ENCODE peak calls at places on chromosomes 7 and 10, in nine cellular contexts. M, D, E, C, A, N, T, I and Y are unnamed samples.

GRCh38 chr10:4533626-4534025 is 292.4 kb upstream of the AKR1E2 start:
- DNase-seq in M (no peak), D (no peak), E (no peak), C (no peak), A (no peak), N (no peak), T (no peak), I (no peak), Y (no peak)

GRCh38 chr10:51804861-51805260 is 105.5 kb upstream of the CSTF2T start:
- DNase-seq in M (no peak), D (peak; percentile 11), E (no peak), C (no peak), A (no peak), N (peak; percentile 16), T (no peak), I (no peak), Y (no peak)

GRCh38 chr7:22786290-22786932 is 36.2 kb downstream of the TOMM7 start:
- DNase-seq in M (no peak), D (no peak), E (no peak), C (no peak), A (no peak), N (no peak), T (no peak), I (no peak), Y (no peak)

GRCh38 chr10:34156781-34157425 is 658.2 kb downstream of the PARD3 start:
- DNase-seq in M (no peak), D (peak; percentile 47), E (no peak), C (no peak), A (no peak), N (peak; percentile 37), T (no peak), I (no peak), Y (no peak)

GRCh38 chr7:79454325-79454960 is 976 bp upstream of the MAGI2 start:
- DNase-seq in M (no peak), D (no peak), E (peak; percentile 3), C (no peak), A (no peak), N (peak; percentile 54), T (no peak), I (peak; percentile 41), Y (no peak)

GRCh38 chr7:17598305-17598704 is 299.9 kb downstream of the AHR start:
- DNase-seq in M (no peak), D (no peak), E (no peak), C (no peak), A (no peak), N (no peak), T (no peak), I (no peak), Y (no peak)

GRCh38 chr10:43130756-43131155 is 7.5 kb upstream of the CSGALNACT2 start:
- DNase-seq in M (no peak), D (no peak), E (peak; percentile 0), C (no peak), A (no peak), N (no peak), T (no peak), I (no peak), Y (no peak)

GRCh38 chr7:129550673-129551360 is 48.5 kb downstream of the SMKR1 start:
- DNase-seq in M (no peak), D (peak; percentile 91), E (no peak), C (no peak), A (no peak), N (no peak), T (no peak), I (no peak), Y (no peak)

GRCh38 chr10:7264313-7264741 is 146.5 kb downstream of the SFMBT2 start:
- DNase-seq in M (no peak), D (no peak), E (no peak), C (no peak), A (no peak), N (peak; percentile 58), T (no peak), I (no peak), Y (no peak)

GRCh38 chr7:26937306-26937705 is 72.9 kb upstream of the SKAP2 start:
- DNase-seq in M (no peak), D (peak; percentile 42), E (no peak), C (no peak), A (no peak), N (no peak), T (no peak), I (no peak), Y (no peak)

GRCh38 chr7:84497873-84498272 is 303.3 kb upstream of the SEMA3A start:
- DNase-seq in M (no peak), D (no peak), E (no peak), C (no peak), A (no peak), N (peak; percentile 18), T (no peak), I (no peak), Y (no peak)

GRCh38 chr10:6232225-6232807 is 29.6 kb downstream of the PFKFB3 start:
- DNase-seq in M (no peak), D (no peak), E (no peak), C (no peak), A (no peak), N (no peak), T (no peak), I (no peak), Y (no peak)

GRCh38 chr7:131753620-131754222 is 197.3 kb upstream of the PODXL start:
- DNase-seq in M (no peak), D (no peak), E (no peak), C (no peak), A (peak; percentile 21), N (no peak), T (no peak), I (no peak), Y (no peak)

GRCh38 chr10:117574546-117575146 is 32.1 kb downstream of the EMX2 start:
- DNase-seq in M (no peak), D (no peak), E (no peak), C (no peak), A (no peak), N (no peak), T (no peak), I (no peak), Y (no peak)

GRCh38 chr10:101166430-101166829 is 35.3 kb downstream of the TLX1 start:
- DNase-seq in M (no peak), D (no peak), E (no peak), C (no peak), A (no peak), N (no peak), T (no peak), I (no peak), Y (no peak)

GRCh38 chr10:90064295-90064694 is 362.9 kb downstream of the KIF20B start:
- DNase-seq in M (no peak), D (no peak), E (no peak), C (no peak), A (no peak), N (peak; percentile 60), T (no peak), I (no peak), Y (no peak)

GRCh38 chr10:84118395-84119006 is 20.8 kb upstream of the GHITM start:
- DNase-seq in M (no peak), D (no peak), E (no peak), C (no peak), A (no peak), N (no peak), T (no peak), I (no peak), Y (no peak)

GRCh38 chr7:108345710-108346336 is 110.4 kb downstream of the NRCAM start:
- DNase-seq in M (no peak), D (no peak), E (no peak), C (no peak), A (no peak), N (no peak), T (no peak), I (no peak), Y (no peak)

GRCh38 chr10:111756541-111757061 is 427.0 kb downstream of the GPAM start:
- DNase-seq in M (no peak), D (no peak), E (peak; percentile 34), C (no peak), A (peak; percentile 44), N (no peak), T (no peak), I (peak; percentile 36), Y (no peak)

GRCh38 chr7:133753513-133753912 is 373.6 kb upstream of the LRGUK start:
- DNase-seq in M (no peak), D (no peak), E (no peak), C (no peak), A (no peak), N (no peak), T (no peak), I (no peak), Y (no peak)

GRCh38 chr10:10850227-10850626 is 167.4 kb upstream of the CELF2 start:
- DNase-seq in M (no peak), D (no peak), E (no peak), C (no peak), A (no peak), N (no peak), T (no peak), I (no peak), Y (no peak)

GRCh38 chr10:29438271-29438670 is 149.4 kb downstream of the LYZL1 start:
- DNase-seq in M (no peak), D (no peak), E (no peak), C (no peak), A (no peak), N (no peak), T (no peak), I (no peak), Y (no peak)

GRCh38 chr10:115171392-115171960 is 78.3 kb downstream of the ATRNL1 start:
- DNase-seq in M (no peak), D (no peak), E (no peak), C (no peak), A (no peak), N (no peak), T (no peak), I (peak; percentile 1), Y (no peak)